ENCODE peak calls at places on chromosome 6, in ten cellular contexts. One of them, this sample, is unnamed.

GRCh38 chr6:169921853-169922779 is 170.7 kb downstream of the ERMARD start:
- DNase-seq in fibroblast of lung: no peak
- DNase-seq in IMR-90: no peak
- DNase-seq in endothelial cell of umbilical vein: no peak
- DNase-seq in left ventricle myocardium inferior: no peak
- DNase-seq in astrocyte: no peak
- DNase-seq in AG04450: no peak
- DNase-seq in H9: no peak
- DNase-seq in cardiac muscle cell: no peak
- DNase-seq in ascending aorta: no peak
- DNase-seq in this sample: no peak

GRCh38 chr6:141598487-141598886 is 534.2 kb upstream of the GJE1 start:
- DNase-seq in fibroblast of lung: peak; percentile 24
- DNase-seq in IMR-90: peak; percentile 51
- DNase-seq in endothelial cell of umbilical vein: peak; percentile 44
- DNase-seq in left ventricle myocardium inferior: no peak
- DNase-seq in astrocyte: peak; percentile 4
- DNase-seq in AG04450: no peak
- DNase-seq in H9: no peak
- DNase-seq in cardiac muscle cell: no peak
- DNase-seq in ascending aorta: no peak
- DNase-seq in this sample: no peak

GRCh38 chr6:50819527-50819905 is 845 bp downstream of the TFAP2B start:
- DNase-seq in fibroblast of lung: no peak
- DNase-seq in IMR-90: no peak
- DNase-seq in endothelial cell of umbilical vein: no peak
- DNase-seq in left ventricle myocardium inferior: no peak
- DNase-seq in astrocyte: no peak
- DNase-seq in AG04450: no peak
- DNase-seq in H9: no peak
- DNase-seq in cardiac muscle cell: peak; percentile 47
- DNase-seq in ascending aorta: no peak
- DNase-seq in this sample: no peak

GRCh38 chr6:35297541-35298481 is at the start of gene DEF6:
- DNase-seq in fibroblast of lung: peak; percentile 74
- DNase-seq in IMR-90: peak; percentile 82
- DNase-seq in endothelial cell of umbilical vein: peak; percentile 80
- DNase-seq in left ventricle myocardium inferior: peak; percentile 82
- DNase-seq in astrocyte: peak; percentile 57
- DNase-seq in AG04450: peak; percentile 60
- DNase-seq in H9: peak; percentile 95
- DNase-seq in cardiac muscle cell: peak; percentile 93
- DNase-seq in ascending aorta: peak; percentile 62
- DNase-seq in this sample: peak; percentile 95

GRCh38 chr6:44104661-44105060 is 22.6 kb downstream of the MRPL14 start:
- DNase-seq in fibroblast of lung: no peak
- DNase-seq in IMR-90: no peak
- DNase-seq in endothelial cell of umbilical vein: peak; percentile 97
- DNase-seq in left ventricle myocardium inferior: peak; percentile 47
- DNase-seq in astrocyte: no peak
- DNase-seq in AG04450: no peak
- DNase-seq in H9: no peak
- DNase-seq in cardiac muscle cell: no peak
- DNase-seq in ascending aorta: no peak
- DNase-seq in this sample: no peak

GRCh38 chr6:149480502-149481280 is 4.1 kb downstream of the ZC3H12D start:
- DNase-seq in fibroblast of lung: no peak
- DNase-seq in IMR-90: no peak
- DNase-seq in endothelial cell of umbilical vein: no peak
- DNase-seq in left ventricle myocardium inferior: no peak
- DNase-seq in astrocyte: no peak
- DNase-seq in AG04450: no peak
- DNase-seq in H9: no peak
- DNase-seq in cardiac muscle cell: no peak
- DNase-seq in ascending aorta: no peak
- DNase-seq in this sample: no peak

GRCh38 chr6:25652007-25652515 is at the start of gene SCGN:
- DNase-seq in fibroblast of lung: peak; percentile 61
- DNase-seq in IMR-90: peak; percentile 36
- DNase-seq in endothelial cell of umbilical vein: peak; percentile 52
- DNase-seq in left ventricle myocardium inferior: peak; percentile 60
- DNase-seq in astrocyte: peak; percentile 45
- DNase-seq in AG04450: no peak
- DNase-seq in H9: peak; percentile 83
- DNase-seq in cardiac muscle cell: peak; percentile 91
- DNase-seq in ascending aorta: no peak
- DNase-seq in this sample: peak; percentile 67

GRCh38 chr6:10381133-10381829 is 33.6 kb downstream of the TFAP2A start:
- DNase-seq in fibroblast of lung: no peak
- DNase-seq in IMR-90: no peak
- DNase-seq in endothelial cell of umbilical vein: no peak
- DNase-seq in left ventricle myocardium inferior: no peak
- DNase-seq in astrocyte: no peak
- DNase-seq in AG04450: no peak
- DNase-seq in H9: peak; percentile 76
- DNase-seq in cardiac muscle cell: peak; percentile 35
- DNase-seq in ascending aorta: no peak
- DNase-seq in this sample: no peak

GRCh38 chr6:132227937-132228336 is 173.3 kb downstream of the MOXD1 start:
- DNase-seq in fibroblast of lung: peak; percentile 92
- DNase-seq in IMR-90: peak; percentile 96
- DNase-seq in endothelial cell of umbilical vein: no peak
- DNase-seq in left ventricle myocardium inferior: no peak
- DNase-seq in astrocyte: peak; percentile 91
- DNase-seq in AG04450: peak; percentile 81
- DNase-seq in H9: no peak
- DNase-seq in cardiac muscle cell: no peak
- DNase-seq in ascending aorta: no peak
- DNase-seq in this sample: no peak

GRCh38 chr6:42449917-42450313 is 1.8 kb downstream of the TRERF1 start:
- DNase-seq in fibroblast of lung: peak; percentile 28
- DNase-seq in IMR-90: peak; percentile 38
- DNase-seq in endothelial cell of umbilical vein: no peak
- DNase-seq in left ventricle myocardium inferior: no peak
- DNase-seq in astrocyte: no peak
- DNase-seq in AG04450: no peak
- DNase-seq in H9: no peak
- DNase-seq in cardiac muscle cell: no peak
- DNase-seq in ascending aorta: no peak
- DNase-seq in this sample: no peak

GRCh38 chr6:170433163-170434095 is 119.7 kb downstream of the PSMB1 start:
- DNase-seq in fibroblast of lung: no peak
- DNase-seq in IMR-90: no peak
- DNase-seq in endothelial cell of umbilical vein: no peak
- DNase-seq in left ventricle myocardium inferior: no peak
- DNase-seq in astrocyte: no peak
- DNase-seq in AG04450: no peak
- DNase-seq in H9: no peak
- DNase-seq in cardiac muscle cell: no peak
- DNase-seq in ascending aorta: no peak
- DNase-seq in this sample: no peak

GRCh38 chr6:89324304-89324703 is 9.2 kb upstream of the GABRR2 start:
- DNase-seq in fibroblast of lung: no peak
- DNase-seq in IMR-90: no peak
- DNase-seq in endothelial cell of umbilical vein: no peak
- DNase-seq in left ventricle myocardium inferior: no peak
- DNase-seq in astrocyte: no peak
- DNase-seq in AG04450: no peak
- DNase-seq in H9: no peak
- DNase-seq in cardiac muscle cell: no peak
- DNase-seq in ascending aorta: no peak
- DNase-seq in this sample: no peak
- H3K27ac ChIP-seq in fibroblast of lung: no peak overlapping the region
- H3K27ac ChIP-seq in IMR-90: no peak overlapping the region
- H3K27ac ChIP-seq in endothelial cell of umbilical vein: peak overlapping the region; percentile 61
- H3K27ac ChIP-seq in left ventricle myocardium inferior: peak overlapping the region; percentile 50
- H3K27ac ChIP-seq in astrocyte: no peak overlapping the region
- H3K27ac ChIP-seq in AG04450: no peak overlapping the region
- H3K27ac ChIP-seq in H9: no peak overlapping the region
- H3K27ac ChIP-seq in cardiac muscle cell: peak overlapping the region; percentile 65
- H3K27ac ChIP-seq in ascending aorta: no peak overlapping the region
- H3K27ac ChIP-seq in this sample: no peak overlapping the region

GRCh38 chr6:55524441-55524840 is 54.6 kb downstream of the HMGCLL1 start:
- DNase-seq in fibroblast of lung: no peak
- DNase-seq in IMR-90: no peak
- DNase-seq in endothelial cell of umbilical vein: no peak
- DNase-seq in left ventricle myocardium inferior: no peak
- DNase-seq in astrocyte: no peak
- DNase-seq in AG04450: no peak
- DNase-seq in H9: no peak
- DNase-seq in cardiac muscle cell: no peak
- DNase-seq in ascending aorta: no peak
- DNase-seq in this sample: no peak

GRCh38 chr6:55531496-55531895 is 47.5 kb downstream of the HMGCLL1 start:
- DNase-seq in fibroblast of lung: no peak
- DNase-seq in IMR-90: no peak
- DNase-seq in endothelial cell of umbilical vein: no peak
- DNase-seq in left ventricle myocardium inferior: no peak
- DNase-seq in astrocyte: no peak
- DNase-seq in AG04450: no peak
- DNase-seq in H9: no peak
- DNase-seq in cardiac muscle cell: no peak
- DNase-seq in ascending aorta: no peak
- DNase-seq in this sample: no peak

GRCh38 chr6:55528624-55529023 is 50.4 kb downstream of the HMGCLL1 start:
- DNase-seq in fibroblast of lung: peak; percentile 23
- DNase-seq in IMR-90: peak; percentile 37
- DNase-seq in endothelial cell of umbilical vein: peak; percentile 80
- DNase-seq in left ventricle myocardium inferior: no peak
- DNase-seq in astrocyte: peak; percentile 10
- DNase-seq in AG04450: peak; percentile 3
- DNase-seq in H9: no peak
- DNase-seq in cardiac muscle cell: no peak
- DNase-seq in ascending aorta: no peak
- DNase-seq in this sample: peak; percentile 1
- TF ChIP-seq CTCF in fibroblast of lung: peak; percentile 6
- TF ChIP-seq CTCF in IMR-90: peak; percentile 40
- TF ChIP-seq CTCF in endothelial cell of umbilical vein: peak; percentile 20
- TF ChIP-seq CTCF in left ventricle myocardium inferior: peak; percentile 9
- TF ChIP-seq CTCF in astrocyte: peak; percentile 25
- TF ChIP-seq CTCF in AG04450: peak; percentile 43
- TF ChIP-seq CTCF in H9: peak; percentile 65
- TF ChIP-seq CTCF in cardiac muscle cell: peak; percentile 37
- TF ChIP-seq CTCF in ascending aorta: no peak
- TF ChIP-seq CTCF in this sample: no peak

GRCh38 chr6:11397622-11398450 is 139.7 kb upstream of the TMEM170B start:
- DNase-seq in fibroblast of lung: no peak
- DNase-seq in IMR-90: no peak
- DNase-seq in endothelial cell of umbilical vein: no peak
- DNase-seq in left ventricle myocardium inferior: no peak
- DNase-seq in astrocyte: no peak
- DNase-seq in AG04450: no peak
- DNase-seq in H9: no peak
- DNase-seq in cardiac muscle cell: no peak
- DNase-seq in ascending aorta: no peak
- DNase-seq in this sample: no peak
- H3K27ac ChIP-seq in fibroblast of lung: no peak overlapping the region
- H3K27ac ChIP-seq in IMR-90: no peak overlapping the region
- H3K27ac ChIP-seq in endothelial cell of umbilical vein: no peak overlapping the region
- H3K27ac ChIP-seq in left ventricle myocardium inferior: no peak overlapping the region
- H3K27ac ChIP-seq in astrocyte: no peak overlapping the region
- H3K27ac ChIP-seq in AG04450: no peak overlapping the region
- H3K27ac ChIP-seq in H9: no peak overlapping the region
- H3K27ac ChIP-seq in cardiac muscle cell: no peak overlapping the region
- H3K27ac ChIP-seq in ascending aorta: no peak overlapping the region
- H3K27ac ChIP-seq in this sample: no peak overlapping the region

GRCh38 chr6:147808631-147809030 is 300.1 kb downstream of the SAMD5 start:
- DNase-seq in fibroblast of lung: no peak
- DNase-seq in IMR-90: no peak
- DNase-seq in endothelial cell of umbilical vein: no peak
- DNase-seq in left ventricle myocardium inferior: no peak
- DNase-seq in astrocyte: no peak
- DNase-seq in AG04450: no peak
- DNase-seq in H9: no peak
- DNase-seq in cardiac muscle cell: no peak
- DNase-seq in ascending aorta: no peak
- DNase-seq in this sample: no peak

GRCh38 chr6:147805155-147805554 is 296.7 kb downstream of the SAMD5 start:
- DNase-seq in fibroblast of lung: no peak
- DNase-seq in IMR-90: no peak
- DNase-seq in endothelial cell of umbilical vein: peak; percentile 28
- DNase-seq in left ventricle myocardium inferior: no peak
- DNase-seq in astrocyte: no peak
- DNase-seq in AG04450: no peak
- DNase-seq in H9: no peak
- DNase-seq in cardiac muscle cell: no peak
- DNase-seq in ascending aorta: no peak
- DNase-seq in this sample: no peak

GRCh38 chr6:147802400-147802799 is 293.9 kb downstream of the SAMD5 start:
- DNase-seq in fibroblast of lung: peak; percentile 30
- DNase-seq in IMR-90: peak; percentile 69
- DNase-seq in endothelial cell of umbilical vein: no peak
- DNase-seq in left ventricle myocardium inferior: no peak
- DNase-seq in astrocyte: peak; percentile 6
- DNase-seq in AG04450: peak; percentile 7
- DNase-seq in H9: no peak
- DNase-seq in cardiac muscle cell: no peak
- DNase-seq in ascending aorta: no peak
- DNase-seq in this sample: no peak

DNA sequence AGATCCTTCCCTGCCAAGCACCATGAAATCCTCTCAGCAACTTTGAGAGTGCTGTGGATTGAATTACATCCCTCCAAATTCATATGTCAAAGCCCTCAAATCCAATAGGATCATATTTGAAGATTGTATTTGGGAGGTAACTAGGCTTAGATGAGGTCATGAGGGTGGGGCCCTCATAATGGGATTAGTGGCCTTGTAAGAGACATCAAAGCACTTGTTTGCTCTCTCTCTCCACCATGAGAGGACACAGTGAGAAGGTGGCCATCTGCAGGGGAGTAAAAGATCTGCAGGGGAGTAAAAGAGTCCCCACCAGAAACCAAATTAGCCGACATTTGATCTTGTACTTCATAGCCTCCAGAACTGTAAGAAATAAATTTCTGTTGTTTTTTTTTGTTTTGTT is 298.2 kb downstream of the SAMD5 start:
- DNase-seq in fibroblast of lung: no peak
- DNase-seq in IMR-90: no peak
- DNase-seq in endothelial cell of umbilical vein: no peak
- DNase-seq in left ventricle myocardium inferior: no peak
- DNase-seq in astrocyte: no peak
- DNase-seq in AG04450: no peak
- DNase-seq in H9: no peak
- DNase-seq in cardiac muscle cell: no peak
- DNase-seq in ascending aorta: no peak
- DNase-seq in this sample: no peak
- TF ChIP-seq CTCF in fibroblast of lung: no peak
- TF ChIP-seq CTCF in IMR-90: no peak
- TF ChIP-seq CTCF in endothelial cell of umbilical vein: no peak
- TF ChIP-seq CTCF in left ventricle myocardium inferior: no peak
- TF ChIP-seq CTCF in astrocyte: no peak
- TF ChIP-seq CTCF in AG04450: no peak
- TF ChIP-seq CTCF in H9: peak; percentile 34
- TF ChIP-seq CTCF in cardiac muscle cell: no peak
- TF ChIP-seq CTCF in ascending aorta: no peak
- TF ChIP-seq CTCF in this sample: no peak

DNA sequence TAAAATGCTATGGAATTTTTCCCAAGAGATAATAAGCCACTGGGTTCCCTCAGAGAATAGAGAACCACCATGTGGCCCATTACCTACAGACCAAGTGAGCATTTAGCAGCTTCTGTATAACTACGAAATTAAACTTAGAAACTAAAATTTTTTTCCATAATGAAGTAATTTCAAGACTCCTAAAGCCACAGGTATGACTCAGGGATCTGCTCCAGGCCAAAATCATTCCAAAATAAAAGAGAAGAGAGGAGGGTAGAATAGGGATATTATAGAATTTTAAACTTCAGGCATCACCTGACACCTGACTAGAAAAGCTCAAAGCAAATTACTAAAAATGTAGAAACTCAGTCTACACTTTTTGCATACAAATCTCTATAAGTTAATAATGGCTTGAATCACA is 108.9 kb upstream of the DST start:
- DNase-seq in fibroblast of lung: peak; percentile 34
- DNase-seq in IMR-90: no peak
- DNase-seq in endothelial cell of umbilical vein: no peak
- DNase-seq in left ventricle myocardium inferior: no peak
- DNase-seq in astrocyte: no peak
- DNase-seq in AG04450: no peak
- DNase-seq in H9: no peak
- DNase-seq in cardiac muscle cell: no peak
- DNase-seq in ascending aorta: no peak
- DNase-seq in this sample: no peak
- H3K27ac ChIP-seq in fibroblast of lung: no peak overlapping the region
- H3K27ac ChIP-seq in IMR-90: no peak overlapping the region
- H3K27ac ChIP-seq in endothelial cell of umbilical vein: no peak overlapping the region
- H3K27ac ChIP-seq in left ventricle myocardium inferior: no peak overlapping the region
- H3K27ac ChIP-seq in astrocyte: peak overlapping the region; percentile 42
- H3K27ac ChIP-seq in AG04450: no peak overlapping the region
- H3K27ac ChIP-seq in H9: no peak overlapping the region
- H3K27ac ChIP-seq in cardiac muscle cell: no peak overlapping the region
- H3K27ac ChIP-seq in ascending aorta: no peak overlapping the region
- H3K27ac ChIP-seq in this sample: no peak overlapping the region